ENCODE peak calls at places on chromosomes 16 and 17, in ten cellular contexts. Y, O, Q, U, F, C, Z, J, P and S are unnamed samples.

GRCh38 chr16:67720236-67720635 is 1.1 kb upstream of the GFOD2 start:
- DNase-seq in Y (no peak), O (no peak), Q (no peak), U (no peak), F (no peak), C (no peak), Z (no peak), J (no peak), P (no peak), S (no peak)

GRCh38 chr17:55348749-55349354 is 72.8 kb downstream of the MMD start:
- DNase-seq in Y (no peak), O (no peak), Q (peak; percentile 68), U (peak; percentile 38), F (peak; percentile 77), C (no peak), Z (peak; percentile 44), J (peak; percentile 31), P (no peak), S (peak; percentile 27)

GRCh38 chr17:63382826-63383225 is 63.3 kb downstream of the CYB561 start:
- DNase-seq in Y (no peak), O (no peak), Q (peak; percentile 39), U (no peak), F (no peak), C (no peak), Z (peak; percentile 29), J (no peak), P (no peak), S (peak; percentile 57)

GRCh38 chr17:82930043-82930923 is 90.5 kb upstream of the ZNF750 start:
- DNase-seq in Y (peak; percentile 30), O (no peak), Q (no peak), U (no peak), F (no peak), C (no peak), Z (no peak), J (peak; percentile 10), P (peak; percentile 67), S (no peak)

GRCh38 chr16:23836078-23836403 is 258 bp downstream of the PRKCB start:
- DNase-seq in Y (no peak), O (no peak), Q (no peak), U (no peak), F (no peak), C (no peak), Z (no peak), J (no peak), P (no peak), S (no peak)

GRCh38 chr16:71626858-71627213 is 852 bp downstream of the MARVELD3 start:
- DNase-seq in Y (peak; percentile 94), O (no peak), Q (no peak), U (no peak), F (peak; percentile 78), C (no peak), Z (peak; percentile 69), J (peak; percentile 70), P (peak; percentile 72), S (no peak)

GRCh38 chr17:74442670-74443515 is 11.0 kb downstream of the GPRC5C start:
- DNase-seq in Y (peak; percentile 90), O (no peak), Q (peak; percentile 78), U (no peak), F (peak; percentile 64), C (no peak), Z (peak; percentile 73), J (peak; percentile 66), P (peak; percentile 92), S (peak; percentile 41)

GRCh38 chr16:974606-975312 is 4.0 kb upstream of the LMF1 start:
- DNase-seq in Y (no peak), O (no peak), Q (no peak), U (no peak), F (no peak), C (no peak), Z (no peak), J (no peak), P (no peak), S (no peak)

GRCh38 chr16:1494711-1495110 is 1.6 kb downstream of the TELO2 start:
- DNase-seq in Y (no peak), O (no peak), Q (peak; percentile 14), U (no peak), F (no peak), C (no peak), Z (no peak), J (no peak), P (peak; percentile 76), S (no peak)

GRCh38 chr17:31067699-31068184 is 27.0 kb upstream of the NF1 start:
- DNase-seq in Y (no peak), O (peak; percentile 57), Q (peak; percentile 83), U (peak; percentile 59), F (no peak), C (no peak), Z (peak; percentile 77), J (no peak), P (no peak), S (peak; percentile 92)

GRCh38 chr16:48535831-48536599 is 74.0 kb downstream of the N4BP1 start:
- DNase-seq in Y (no peak), O (no peak), Q (peak; percentile 92), U (peak; percentile 52), F (peak; percentile 36), C (peak; percentile 41), Z (peak; percentile 26), J (no peak), P (peak; percentile 79), S (peak; percentile 82)

GRCh38 chr16:68910051-68910450 is 66.7 kb downstream of the TANGO6 start:
- DNase-seq in Y (no peak), O (no peak), Q (no peak), U (no peak), F (no peak), C (no peak), Z (no peak), J (no peak), P (no peak), S (no peak)

GRCh38 chr17:78828470-78829185 is 12.0 kb downstream of the USP36 start:
- DNase-seq in Y (no peak), O (no peak), Q (peak; percentile 53), U (peak; percentile 73), F (peak; percentile 30), C (no peak), Z (peak; percentile 41), J (no peak), P (no peak), S (peak; percentile 66)

GRCh38 chr16:84763164-84763563 is 56.6 kb upstream of the CRISPLD2 start:
- DNase-seq in Y (no peak), O (no peak), Q (no peak), U (no peak), F (no peak), C (no peak), Z (no peak), J (no peak), P (no peak), S (no peak)

GRCh38 chr17:16516594-16517018 is 24.6 kb upstream of the LRRC75A start:
- DNase-seq in Y (no peak), O (peak; percentile 23), Q (peak; percentile 74), U (peak; percentile 73), F (no peak), C (no peak), Z (peak; percentile 54), J (no peak), P (no peak), S (peak; percentile 85)

GRCh38 chr17:78532922-78533640 is 44.1 kb downstream of the DNAH17 start:
- DNase-seq in Y (no peak), O (no peak), Q (peak; percentile 71), U (peak; percentile 89), F (no peak), C (no peak), Z (peak; percentile 88), J (no peak), P (peak; percentile 22), S (peak; percentile 85)

GRCh38 chr17:74452841-74453661 is 13.4 kb upstream of the CD300A start:
- DNase-seq in Y (no peak), O (no peak), Q (no peak), U (no peak), F (no peak), C (no peak), Z (no peak), J (peak; percentile 36), P (no peak), S (no peak)

GRCh38 chr16:53915452-53916160 is 211.7 kb downstream of the FTO start:
- DNase-seq in Y (no peak), O (no peak), Q (no peak), U (no peak), F (no peak), C (no peak), Z (no peak), J (no peak), P (no peak), S (no peak)

GRCh38 chr16:1135459-1135825 is 17.5 kb upstream of the CACNA1H start:
- DNase-seq in Y (no peak), O (no peak), Q (no peak), U (no peak), F (no peak), C (no peak), Z (no peak), J (no peak), P (no peak), S (no peak)

GRCh38 chr17:29045026-29045425 is 2.1 kb downstream of the PIPOX start:
- DNase-seq in Y (no peak), O (no peak), Q (no peak), U (no peak), F (no peak), C (no peak), Z (no peak), J (no peak), P (no peak), S (no peak)

GRCh38 chr16:77191259-77191969 is 424 bp downstream of the MON1B start:
- DNase-seq in Y (peak; percentile 61), O (no peak), Q (peak; percentile 13), U (no peak), F (no peak), C (no peak), Z (peak; percentile 11), J (no peak), P (peak; percentile 93), S (peak; percentile 20)

GRCh38 chr17:48617515-48618365 is 2.6 kb upstream of the HOXB8 start:
- DNase-seq in Y (no peak), O (no peak), Q (no peak), U (no peak), F (peak; percentile 58), C (no peak), Z (no peak), J (no peak), P (no peak), S (no peak)
- TF ChIP-seq CTCF in Y (no peak), O (no peak), Q (no peak), U (no peak), F (no peak), C (no peak), Z (no peak), J (no peak), P (no peak), S (no peak)

GRCh38 chr16:49739381-49739780 is 116.5 kb downstream of the ZNF423 start:
- DNase-seq in Y (no peak), O (no peak), Q (no peak), U (no peak), F (peak; percentile 84), C (no peak), Z (no peak), J (peak; percentile 69), P (no peak), S (no peak)
- TF ChIP-seq CTCF in Y (no peak), O (peak; percentile 12), Q (peak; percentile 6), U (peak; percentile 33), F (peak; percentile 55), C (no peak), Z (no peak), J (no peak), P (no peak), S (no peak)

GRCh38 chr17:17890773-17891759 is 54.3 kb upstream of the SREBF1 start:
- DNase-seq in Y (peak; percentile 70), O (no peak), Q (peak; percentile 80), U (peak; percentile 68), F (peak; percentile 79), C (no peak), Z (peak; percentile 73), J (peak; percentile 70), P (peak; percentile 81), S (peak; percentile 68)
- TF ChIP-seq CTCF in Y (peak; percentile 79), O (peak; percentile 95), Q (peak; percentile 88), U (peak; percentile 96), F (peak; percentile 74), C (peak; percentile 91), Z (peak; percentile 80), J (peak; percentile 59), P (peak; percentile 34), S (peak; percentile 86)

GRCh38 chr16:16062023-16062932 is 112.9 kb downstream of the ABCC1 start:
- DNase-seq in Y (no peak), O (no peak), Q (peak; percentile 52), U (no peak), F (peak; percentile 50), C (no peak), Z (no peak), J (peak; percentile 21), P (no peak), S (peak; percentile 41)
- TF ChIP-seq CTCF in Y (no peak), O (peak; percentile 31), Q (peak; percentile 30), U (peak; percentile 21), F (peak; percentile 30), C (no peak), Z (no peak), J (no peak), P (no peak), S (no peak)